ENCODE peak calls at places on chromosomes 6 and 20, in seven cellular contexts. D is amygdala, A is sciatic nerve, M is mesenteric fat pad, F is iris pigment epithelial cell, Y is ovary, N is epithelial cell of esophagus. V is an unnamed sample.

GRCh38 chr6:93644611-93645010 is 225.3 kb upstream of the EPHA7 start:
- DNase-seq in N (no peak), F (no peak), D (no peak), A (no peak), Y (no peak), M (no peak), V (peak; percentile 39)

GRCh38 chr6:25296217-25296905 is 17.2 kb downstream of the CARMIL1 start:
- DNase-seq in A (no peak), Y (no peak), M (no peak), D (no peak), N (no peak), F (no peak), V (peak; percentile 13)

GRCh38 chr6:73577605-73578160 is 56.9 kb upstream of the EEF1A1 start:
- DNase-seq in Y (no peak), A (no peak), F (no peak), N (no peak), M (no peak), D (no peak), V (no peak)

GRCh38 chr6:138188278-138188923 is 26.7 kb downstream of the ARFGEF3 start:
- DNase-seq in A (no peak), F (no peak), M (no peak), N (peak; percentile 75), Y (no peak), D (no peak), V (peak; percentile 7)

GRCh38 chr6:128509709-128510108 is 10.7 kb downstream of the PTPRK start:
- DNase-seq in M (no peak), Y (no peak), F (no peak), N (no peak), D (no peak), A (no peak), V (no peak)

GRCh38 chr20:23889775-23890187 is 10.2 kb upstream of the CST5 start:
- DNase-seq in M (no peak), D (peak; percentile 26), A (peak; percentile 78), F (peak; percentile 39), N (peak; percentile 62), Y (no peak), V (peak; percentile 26)

GRCh38 chr6:147738089-147738488 is 229.6 kb downstream of the SAMD5 start:
- DNase-seq in D (no peak), F (no peak), A (no peak), M (no peak), Y (no peak), N (peak; percentile 8), V (no peak)

GRCh38 chr20:43893930-43894329 is 20.7 kb upstream of the TOX2 start:
- DNase-seq in Y (no peak), N (peak; percentile 80), D (no peak), M (no peak), F (peak; percentile 54), A (no peak), V (no peak)

GRCh38 chr6:73394577-73395354 is at the start of gene DDX43:
- DNase-seq in F (peak; percentile 72), N (peak; percentile 19), D (no peak), M (no peak), Y (peak; percentile 67), A (peak; percentile 67), V (peak; percentile 27)

GRCh38 chr6:105591053-105591452 is 188.2 kb upstream of the PREP start:
- DNase-seq in D (no peak), F (peak; percentile 69), M (no peak), A (no peak), Y (no peak), N (peak; percentile 91), V (no peak)

GRCh38 chr6:89495961-89496535 is 63.1 kb downstream of the ANKRD6 start:
- DNase-seq in A (no peak), F (no peak), M (no peak), D (no peak), Y (no peak), N (no peak), V (no peak)

GRCh38 chr20:32527447-32528055 is 57.6 kb downstream of the NOL4L start:
- DNase-seq in Y (peak; percentile 41), N (no peak), F (no peak), D (no peak), M (no peak), A (no peak), V (no peak)

GRCh38 chr20:19376451-19376971 is 164.1 kb downstream of the SLC24A3 start:
- DNase-seq in N (no peak), D (peak; percentile 41), M (no peak), F (no peak), A (no peak), Y (peak; percentile 34), V (no peak)

GRCh38 chr20:61331542-61331941 is 79.5 kb downstream of the CDH4 start:
- DNase-seq in F (no peak), A (no peak), D (no peak), Y (no peak), N (no peak), M (no peak), V (no peak)

GRCh38 chr6:15921243-15921642 is 207.6 kb upstream of the MYLIP start:
- DNase-seq in F (peak; percentile 60), Y (no peak), N (no peak), A (no peak), D (no peak), M (no peak), V (no peak)

GRCh38 chr6:100554228-100554627 is 89.5 kb upstream of the SIM1 start:
- DNase-seq in N (peak; percentile 17), F (peak; percentile 6), Y (no peak), A (no peak), M (no peak), D (no peak), V (peak; percentile 23)

GRCh38 chr6:34680802-34681515 is 15.6 kb downstream of the ILRUN start:
- DNase-seq in F (peak; percentile 76), D (no peak), Y (no peak), N (peak; percentile 61), A (no peak), M (no peak), V (peak; percentile 50)

GRCh38 chr6:39891353-39891752 is 42.9 kb downstream of the MOCS1 start:
- DNase-seq in A (no peak), D (no peak), N (no peak), F (no peak), M (peak; percentile 20), Y (no peak), V (no peak)

GRCh38 chr6:27517928-27518787 is 45.3 kb upstream of the ZNF184 start:
- DNase-seq in Y (no peak), F (no peak), M (no peak), A (no peak), N (no peak), D (no peak), V (peak; percentile 33)

GRCh38 chr6:125259354-125259736 is 42.4 kb downstream of the HDDC2 start:
- DNase-seq in M (no peak), Y (no peak), A (no peak), N (peak; percentile 13), D (no peak), F (no peak), V (no peak)

GRCh38 chr20:15654208-15654649 is 919.0 kb downstream of the KIF16B start:
- DNase-seq in Y (no peak), A (no peak), N (peak; percentile 72), M (no peak), D (no peak), F (peak; percentile 51), V (peak; percentile 71)

GRCh38 chr20:62309198-62309944 is 6.6 kb downstream of the ADRM1 start:
- DNase-seq in N (no peak), F (no peak), Y (no peak), A (no peak), M (no peak), D (no peak), V (no peak)

GRCh38 chr6:137729866-137730629 is 137.0 kb upstream of the TNFAIP3 start:
- DNase-seq in A (no peak), N (peak; percentile 70), F (peak; percentile 79), M (no peak), D (no peak), Y (no peak), V (no peak)

GRCh38 chr6:52415917-52416628 is 4.1 kb upstream of the EFHC1 start:
- DNase-seq in D (no peak), N (peak; percentile 30), Y (no peak), F (peak; percentile 34), A (no peak), M (no peak), V (peak; percentile 44)

GRCh38 chr6:5855787-5856186 is 150.9 kb downstream of the NRN1 start:
- DNase-seq in A (no peak), F (no peak), N (no peak), Y (no peak), D (no peak), M (no peak), V (no peak)

GRCh38 chr6:140253096-140253495 is 878.6 kb upstream of the CITED2 start:
- DNase-seq in A (no peak), D (no peak), N (peak; percentile 16), F (peak; percentile 57), M (no peak), Y (no peak), V (no peak)

GRCh38 chr20:10783660-10784336 is 110.0 kb upstream of the JAG1 start:
- DNase-seq in Y (no peak), N (no peak), F (peak; percentile 9), M (no peak), D (no peak), A (no peak), V (no peak)

GRCh38 chr6:122838060-122838780 is 49.2 kb downstream of the SMPDL3A start:
- DNase-seq in N (peak; percentile 36), M (no peak), Y (no peak), F (peak; percentile 31), D (no peak), A (no peak), V (peak; percentile 34)

GRCh38 chr6:158646023-158646888 is 1.7 kb upstream of the DYNLT1 start:
- DNase-seq in D (no peak), A (peak; percentile 26), Y (no peak), N (peak; percentile 91), F (no peak), M (peak; percentile 49), V (peak; percentile 74)

GRCh38 chr6:110310861-110311446 is 47.2 kb downstream of the METTL24 start:
- DNase-seq in F (no peak), M (no peak), D (no peak), Y (no peak), A (no peak), N (no peak), V (no peak)

GRCh38 chr20:52943185-52943841 is 28.8 kb upstream of the TSHZ2 start:
- DNase-seq in N (peak; percentile 87), D (no peak), M (no peak), A (no peak), F (peak; percentile 11), Y (no peak), V (peak; percentile 67)

GRCh38 chr20:48739395-48740268 is 88.2 kb downstream of the PREX1 start:
- DNase-seq in D (no peak), F (no peak), A (no peak), Y (no peak), M (no peak), N (no peak), V (no peak)

V was measured in small intestine.